ENCODE peak calls at places on chromosome 10, in seven cellular contexts. V is HCT116, U is WTC11, L is K562, S is GM12878, X is HepG2, T is H1. E is an unnamed sample.

GRCh38 chr10:51867956-51868355 is 168.6 kb upstream of the CSTF2T start:
- DNase-seq in V (no peak), U (no peak), L (no peak), S (no peak), X (no peak), T (no peak), E (no peak)

GRCh38 chr10:78894841-78895195 is 173.9 kb upstream of the ZMIZ1 start:
- DNase-seq in V (no peak), U (no peak), L (no peak), S (no peak), X (peak), T (no peak), E (no peak)

GRCh38 chr10:8238989-8239388 is 184.5 kb downstream of the GATA3 start:
- DNase-seq in V (no peak), U (no peak), L (no peak), S (no peak), X (no peak), T (no peak), E (no peak)

GRCh38 chr10:9227679-9228365 is 1173.3 kb downstream of the GATA3 start:
- DNase-seq in V (no peak), U (no peak), L (no peak), S (no peak), X (no peak), T (no peak), E (no peak)

GRCh38 chr10:76558996-76559888 is 1078.4 kb downstream of the KCNMA1 start:
- DNase-seq in V (no peak), U (no peak), L (no peak), S (no peak), X (no peak), T (no peak), E (no peak)

GRCh38 chr10:70494536-70494935 is 16.0 kb downstream of the PALD1 start:
- DNase-seq in V (no peak), U (no peak), L (no peak), S (no peak), X (no peak), T (no peak), E (no peak)

GRCh38 chr10:122264931-122265330 is 6.2 kb upstream of the BTBD16 start:
- DNase-seq in V (no peak), U (no peak), L (no peak), S (no peak), X (no peak), T (no peak), E (no peak)

GRCh38 chr10:112969542-112969941 is 19.5 kb downstream of the TCF7L2 start:
- DNase-seq in V (no peak), U (no peak), L (no peak), S (no peak), X (peak), T (no peak), E (no peak)

GRCh38 chr10:132377326-132377725 is 19.7 kb upstream of the PWWP2B start:
- DNase-seq in V (no peak), U (no peak), L (no peak), S (no peak), X (no peak), T (no peak), E (no peak)

GRCh38 chr10:74011762-74012161 is 13.8 kb downstream of the VCL start:
- DNase-seq in V (no peak), U (no peak), L (no peak), S (no peak), X (no peak), T (no peak), E (no peak)

GRCh38 chr10:123808873-123809272 is 82.7 kb downstream of the CPXM2 start:
- DNase-seq in V (peak), U (no peak), L (no peak), S (no peak), X (no peak), T (no peak), E (no peak)

GRCh38 chr10:58994226-58995057 is 182.0 kb upstream of the PHYHIPL start:
- DNase-seq in V (no peak), U (no peak), L (no peak), S (no peak), X (peak), T (no peak), E (no peak)

GRCh38 chr10:113036636-113037035 is 86.6 kb downstream of the TCF7L2 start:
- DNase-seq in V (no peak), U (no peak), L (no peak), S (no peak), X (no peak), T (no peak), E (no peak)

GRCh38 chr10:78579995-78580394 is 488.8 kb upstream of the ZMIZ1 start:
- DNase-seq in V (no peak), U (no peak), L (no peak), S (no peak), X (peak), T (no peak), E (no peak)

GRCh38 chr10:93445097-93445960 is 36.8 kb downstream of the MYOF start:
- DNase-seq in V (peak), U (peak), L (no peak), S (no peak), X (peak), T (peak), E (peak)
- TF ChIP-seq SP1 in V (peak), U (peak), L (no peak), S (no peak), X (no peak), T (peak), E (no peak)

GRCh38 chr10:98748298-98748697 is 301.6 kb upstream of the HPS1 start:
- DNase-seq in V (peak), U (peak), L (peak), S (no peak), X (peak), T (peak), E (peak)

DNA sequence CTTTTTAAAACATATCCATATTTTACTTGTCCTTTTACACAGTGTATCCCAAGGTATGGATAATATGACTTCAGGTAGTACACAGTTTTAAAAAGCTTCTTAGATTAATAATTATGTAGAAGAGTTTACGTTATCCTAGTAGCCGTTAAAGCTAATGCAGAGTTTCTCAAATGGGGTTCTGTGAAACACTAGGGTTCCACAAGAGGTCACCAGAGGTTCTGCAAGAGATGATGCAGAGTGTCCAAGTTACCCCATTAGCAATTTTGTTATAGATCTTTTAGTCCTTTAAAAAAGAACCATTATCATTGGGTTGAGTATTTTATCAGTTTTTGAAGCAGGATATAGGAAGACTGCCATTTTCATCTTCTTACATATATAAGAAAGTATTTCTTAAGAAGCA is 298.9 kb upstream of the HPS1 start:
- DNase-seq in V (no peak), U (no peak), L (peak), S (no peak), X (no peak), T (no peak), E (no peak)
- TF ChIP-seq SP1 in V (no peak), U (no peak), L (no peak), S (no peak), X (no peak), T (no peak), E (no peak)

GRCh38 chr10:31757374-31757773 is 171.3 kb downstream of the ARHGAP12 start:
- DNase-seq in V (no peak), U (no peak), L (no peak), S (no peak), X (no peak), T (no peak), E (no peak)

GRCh38 chr10:31759124-31759798 is 169.4 kb downstream of the ARHGAP12 start:
- DNase-seq in V (peak), U (peak), L (no peak), S (no peak), X (peak), T (peak), E (peak)

GRCh38 chr10:31759816-31760626 is 168.6 kb downstream of the ARHGAP12 start:
- DNase-seq in V (peak), U (peak), L (peak), S (peak), X (peak), T (peak), E (peak)

GRCh38 chr10:31757831-31758230 is 170.8 kb downstream of the ARHGAP12 start:
- DNase-seq in V (no peak), U (no peak), L (no peak), S (no peak), X (no peak), T (no peak), E (no peak)

GRCh38 chr10:31758495-31758894 is 170.1 kb downstream of the ARHGAP12 start:
- DNase-seq in V (no peak), U (no peak), L (no peak), S (no peak), X (no peak), T (no peak), E (no peak)
- TF ChIP-seq SP1 in V (no peak), U (no peak), L (no peak), S (no peak), X (no peak), T (no peak), E (no peak)

GRCh38 chr10:129542589-129542988 is 75.5 kb downstream of the MGMT start:
- DNase-seq in V (no peak), U (no peak), L (no peak), S (no peak), X (no peak), T (no peak), E (no peak)

GRCh38 chr10:129544205-129545202 is 77.5 kb downstream of the MGMT start:
- DNase-seq in V (no peak), U (no peak), L (no peak), S (no peak), X (no peak), T (no peak), E (no peak)

GRCh38 chr10:129541748-129542487 is 74.9 kb downstream of the MGMT start:
- DNase-seq in V (no peak), U (no peak), L (no peak), S (no peak), X (no peak), T (no peak), E (no peak)

GRCh38 chr10:129537178-129537577 is 70.1 kb downstream of the MGMT start:
- DNase-seq in V (no peak), U (no peak), L (no peak), S (no peak), X (no peak), T (no peak), E (no peak)

DNA sequence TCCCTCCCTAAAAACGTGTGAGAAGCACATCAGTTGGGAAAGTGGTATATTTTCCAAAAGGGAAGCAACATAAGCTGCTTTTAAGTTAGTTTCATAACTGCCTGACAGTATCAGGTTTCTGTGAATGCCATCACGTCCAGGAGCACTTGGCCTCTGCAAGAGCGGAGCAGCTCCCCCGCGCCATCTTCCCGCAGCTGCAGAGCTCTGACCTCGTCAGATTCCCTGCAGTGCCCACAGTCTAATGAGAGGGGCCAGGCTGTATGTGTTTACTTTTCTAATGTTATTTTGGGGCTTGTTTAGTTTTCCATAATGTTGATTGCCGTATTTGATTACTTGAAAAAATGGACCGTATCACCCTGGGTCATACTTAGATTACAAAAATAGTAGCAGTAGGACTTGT is 74.2 kb downstream of the MGMT start:
- DNase-seq in V (no peak), U (no peak), L (no peak), S (no peak), X (no peak), T (no peak), E (no peak)
- TF ChIP-seq SP1 in V (no peak), U (no peak), L (no peak), S (no peak), X (no peak), T (no peak), E (no peak)

DNA sequence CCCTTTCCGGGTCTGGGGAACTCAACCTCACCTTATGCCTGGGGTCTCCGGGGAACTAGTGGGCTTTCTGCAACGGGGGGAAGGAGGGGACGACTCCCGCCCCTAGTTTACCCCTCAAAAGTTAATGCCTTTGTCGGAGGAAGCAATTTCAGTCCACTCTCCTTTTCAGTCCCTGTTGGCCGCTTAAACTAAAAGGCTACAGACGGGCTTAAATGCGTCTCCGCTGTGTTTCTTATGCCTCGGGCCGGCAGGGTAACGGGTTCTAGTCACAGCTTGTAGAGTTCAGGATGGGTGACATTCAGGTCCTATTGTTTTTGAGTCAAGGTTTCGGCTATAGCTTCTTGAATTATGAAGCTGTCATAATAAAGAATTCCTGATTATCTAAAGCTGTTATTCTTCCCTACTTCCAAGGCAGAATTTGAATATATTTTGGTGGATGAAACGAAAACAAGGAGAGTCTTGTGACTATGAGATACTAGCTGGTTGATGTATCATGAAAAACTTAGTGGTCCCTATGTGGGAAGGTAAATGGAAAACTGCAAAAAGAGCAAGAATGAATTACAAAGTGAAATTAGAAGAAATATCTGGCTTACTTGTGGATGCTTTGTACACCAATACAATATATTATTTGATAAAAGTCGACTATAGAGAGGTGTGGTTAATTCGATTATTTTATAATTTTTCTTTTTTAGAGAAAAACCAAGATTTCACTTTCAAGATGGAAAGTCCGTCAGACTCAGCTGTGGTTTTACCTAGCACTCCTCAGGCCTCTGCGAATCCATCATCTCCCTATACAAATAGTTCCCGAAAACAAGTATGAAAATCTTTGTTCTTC is 519 bp downstream of the SFR1 start:
- DNase-seq in V (no peak), U (no peak), L (peak), S (no peak), X (no peak), T (no peak), E (peak)
- TF ChIP-seq SP1 in V (no peak), U (no peak), L (no peak), S (no peak), X (no peak), T (no peak), E (no peak)

DNA sequence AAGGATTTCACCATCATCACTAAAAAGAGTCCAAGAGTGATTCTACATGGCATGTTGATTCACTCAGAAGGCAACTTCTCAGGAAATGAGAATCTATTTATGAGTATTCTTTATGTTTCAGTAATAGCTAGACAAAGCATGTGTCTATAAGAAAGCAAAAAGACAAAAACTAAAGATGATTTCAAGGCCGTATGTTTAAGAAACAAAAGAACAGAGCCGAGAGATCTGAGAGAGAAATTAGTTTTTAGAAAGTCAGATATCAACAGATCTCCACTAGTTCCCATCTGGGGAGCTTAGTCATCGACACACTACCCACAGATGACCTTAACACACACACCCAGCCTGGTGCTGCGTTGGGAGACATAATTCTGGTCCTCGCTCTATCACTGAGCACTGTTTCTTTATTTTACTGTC is 21.0 kb downstream of the PIP4K2A start:
- DNase-seq in V (no peak), U (no peak), L (peak), S (no peak), X (no peak), T (no peak), E (no peak)
- TF ChIP-seq SP1 in V (no peak), U (no peak), L (no peak), S (no peak), X (no peak), T (no peak), E (no peak)